ENCODE peak calls at places on chromosome 21, in five cellular contexts. One of them, this sample, is unnamed.

GRCh38 chr21:42745511-42746239 is 92.3 kb downstream of the PDE9A start:
- DNase-seq in aorta: peak
- DNase-seq in left ventricle myocardium inferior: no peak
- DNase-seq in CD4-positive, alpha-beta memory T cell: no peak
- DNase-seq in psoas muscle: no peak
- DNase-seq in this sample: peak

GRCh38 chr21:41597811-41598231 is 89.9 kb upstream of the TMPRSS2 start:
- DNase-seq in aorta: no peak
- DNase-seq in psoas muscle: no peak
- DNase-seq in CD4-positive, alpha-beta memory T cell: no peak
- DNase-seq in left ventricle myocardium inferior: no peak
- DNase-seq in this sample: no peak

GRCh38 chr21:22356663-22357062 is 1358.5 kb downstream of the NCAM2 start:
- DNase-seq in left ventricle myocardium inferior: no peak
- DNase-seq in psoas muscle: no peak
- DNase-seq in CD4-positive, alpha-beta memory T cell: no peak
- DNase-seq in aorta: no peak
- DNase-seq in this sample: no peak

GRCh38 chr21:42571391-42572150 is 57.9 kb downstream of the SLC37A1 start:
- DNase-seq in psoas muscle: peak
- DNase-seq in aorta: peak
- DNase-seq in CD4-positive, alpha-beta memory T cell: no peak
- DNase-seq in left ventricle myocardium inferior: no peak
- DNase-seq in this sample: peak

GRCh38 chr21:25273945-25274344 is 333.3 kb downstream of the MRPL39 start:
- DNase-seq in psoas muscle: no peak
- DNase-seq in CD4-positive, alpha-beta memory T cell: no peak
- DNase-seq in left ventricle myocardium inferior: no peak
- DNase-seq in aorta: no peak
- DNase-seq in this sample: no peak

GRCh38 chr21:15053531-15053930 is 11.3 kb downstream of the NRIP1 start:
- DNase-seq in left ventricle myocardium inferior: no peak
- DNase-seq in aorta: no peak
- DNase-seq in CD4-positive, alpha-beta memory T cell: no peak
- DNase-seq in psoas muscle: no peak
- DNase-seq in this sample: no peak

GRCh38 chr21:36696640-36697472 is 2.1 kb upstream of the SIM2 start:
- DNase-seq in psoas muscle: no peak
- DNase-seq in aorta: peak
- DNase-seq in left ventricle myocardium inferior: no peak
- DNase-seq in CD4-positive, alpha-beta memory T cell: no peak
- DNase-seq in this sample: peak

GRCh38 chr21:42056996-42057689 is 14.0 kb upstream of the UMODL1 start:
- DNase-seq in CD4-positive, alpha-beta memory T cell: no peak
- DNase-seq in aorta: peak
- DNase-seq in psoas muscle: no peak
- DNase-seq in left ventricle myocardium inferior: no peak
- DNase-seq in this sample: peak

GRCh38 chr21:14403681-14404318 is 20.9 kb upstream of the HSPA13 start:
- DNase-seq in psoas muscle: no peak
- DNase-seq in left ventricle myocardium inferior: no peak
- DNase-seq in CD4-positive, alpha-beta memory T cell: peak
- DNase-seq in aorta: no peak
- DNase-seq in this sample: no peak

GRCh38 chr21:19557488-19557887 is 1153.9 kb upstream of the TMPRSS15 start:
- DNase-seq in aorta: no peak
- DNase-seq in psoas muscle: no peak
- DNase-seq in left ventricle myocardium inferior: no peak
- DNase-seq in CD4-positive, alpha-beta memory T cell: no peak
- DNase-seq in this sample: no peak

GRCh38 chr21:46667191-46667734 is 31.8 kb downstream of the PRMT2 start:
- DNase-seq in CD4-positive, alpha-beta memory T cell: no peak
- DNase-seq in aorta: no peak
- DNase-seq in left ventricle myocardium inferior: no peak
- DNase-seq in psoas muscle: peak
- DNase-seq in this sample: no peak

GRCh38 chr21:41472769-41473548 is 35.0 kb downstream of the TMPRSS2 start:
- DNase-seq in CD4-positive, alpha-beta memory T cell: no peak
- DNase-seq in left ventricle myocardium inferior: no peak
- DNase-seq in aorta: no peak
- DNase-seq in psoas muscle: no peak
- DNase-seq in this sample: no peak

GRCh38 chr21:18368193-18368592 is 35.4 kb downstream of the TMPRSS15 start:
- DNase-seq in psoas muscle: no peak
- DNase-seq in left ventricle myocardium inferior: no peak
- DNase-seq in aorta: no peak
- DNase-seq in CD4-positive, alpha-beta memory T cell: no peak
- DNase-seq in this sample: no peak

GRCh38 chr21:42113926-42114409 is 42.9 kb downstream of the UMODL1 start:
- DNase-seq in CD4-positive, alpha-beta memory T cell: no peak
- DNase-seq in left ventricle myocardium inferior: no peak
- DNase-seq in psoas muscle: peak
- DNase-seq in aorta: peak
- DNase-seq in this sample: no peak

GRCh38 chr21:41636636-41637625 is 129.0 kb upstream of the TMPRSS2 start:
- DNase-seq in aorta: no peak
- DNase-seq in left ventricle myocardium inferior: no peak
- DNase-seq in psoas muscle: no peak
- DNase-seq in CD4-positive, alpha-beta memory T cell: no peak
- DNase-seq in this sample: peak

GRCh38 chr21:7951854-7952519 is 2569.4 kb upstream of the TPTE start:
- DNase-seq in aorta: no peak
- DNase-seq in left ventricle myocardium inferior: no peak
- DNase-seq in psoas muscle: no peak
- DNase-seq in CD4-positive, alpha-beta memory T cell: no peak
- DNase-seq in this sample: no peak

GRCh38 chr21:42395910-42396625 is at the start of gene TMPRSS3:
- DNase-seq in CD4-positive, alpha-beta memory T cell: no peak
- DNase-seq in aorta: no peak
- DNase-seq in psoas muscle: no peak
- DNase-seq in left ventricle myocardium inferior: no peak
- DNase-seq in this sample: no peak

GRCh38 chr21:42574234-42575027 is 60.8 kb downstream of the SLC37A1 start:
- DNase-seq in psoas muscle: no peak
- DNase-seq in left ventricle myocardium inferior: no peak
- DNase-seq in CD4-positive, alpha-beta memory T cell: no peak
- DNase-seq in aorta: peak
- DNase-seq in this sample: peak

GRCh38 chr21:42669069-42669468 is 15.6 kb downstream of the PDE9A start:
- DNase-seq in CD4-positive, alpha-beta memory T cell: no peak
- DNase-seq in left ventricle myocardium inferior: peak
- DNase-seq in psoas muscle: no peak
- DNase-seq in aorta: no peak
- DNase-seq in this sample: no peak

GRCh38 chr21:25039461-25040380 is 567.6 kb downstream of the MRPL39 start:
- DNase-seq in psoas muscle: no peak
- DNase-seq in left ventricle myocardium inferior: no peak
- DNase-seq in CD4-positive, alpha-beta memory T cell: no peak
- DNase-seq in aorta: no peak
- DNase-seq in this sample: no peak

GRCh38 chr21:37605006-37605405 is 238.4 kb downstream of the DYRK1A start:
- DNase-seq in CD4-positive, alpha-beta memory T cell: no peak
- DNase-seq in left ventricle myocardium inferior: no peak
- DNase-seq in psoas muscle: no peak
- DNase-seq in aorta: no peak
- DNase-seq in this sample: no peak

GRCh38 chr21:29230541-29231275 is 68.0 kb upstream of the BACH1 start:
- DNase-seq in psoas muscle: no peak
- DNase-seq in left ventricle myocardium inferior: no peak
- DNase-seq in CD4-positive, alpha-beta memory T cell: no peak
- DNase-seq in aorta: no peak
- DNase-seq in this sample: no peak

GRCh38 chr21:15164678-15165303 is 100.0 kb upstream of the NRIP1 start:
- DNase-seq in aorta: no peak
- DNase-seq in psoas muscle: no peak
- DNase-seq in left ventricle myocardium inferior: no peak
- DNase-seq in CD4-positive, alpha-beta memory T cell: no peak
- DNase-seq in this sample: no peak

GRCh38 chr21:18142639-18143038 is 102.0 kb upstream of the CHODL start:
- DNase-seq in aorta: no peak
- DNase-seq in CD4-positive, alpha-beta memory T cell: no peak
- DNase-seq in psoas muscle: no peak
- DNase-seq in left ventricle myocardium inferior: no peak
- DNase-seq in this sample: no peak

GRCh38 chr21:42302292-42302650 is 12.9 kb downstream of the TFF3 start:
- DNase-seq in left ventricle myocardium inferior: no peak
- DNase-seq in CD4-positive, alpha-beta memory T cell: no peak
- DNase-seq in aorta: no peak
- DNase-seq in psoas muscle: no peak
- DNase-seq in this sample: no peak

GRCh38 chr21:19123053-19123452 is 719.5 kb upstream of the TMPRSS15 start:
- DNase-seq in aorta: no peak
- DNase-seq in psoas muscle: no peak
- DNase-seq in CD4-positive, alpha-beta memory T cell: no peak
- DNase-seq in left ventricle myocardium inferior: no peak
- DNase-seq in this sample: no peak

GRCh38 chr21:41071410-41071809 is 96.5 kb upstream of the BACE2 start:
- DNase-seq in left ventricle myocardium inferior: no peak
- DNase-seq in psoas muscle: no peak
- DNase-seq in CD4-positive, alpha-beta memory T cell: no peak
- DNase-seq in aorta: no peak
- DNase-seq in this sample: no peak

GRCh38 chr21:36400719-36401118 is 15.5 kb downstream of the CHAF1B start:
- DNase-seq in CD4-positive, alpha-beta memory T cell: no peak
- DNase-seq in psoas muscle: no peak
- DNase-seq in aorta: no peak
- DNase-seq in left ventricle myocardium inferior: no peak
- DNase-seq in this sample: peak

GRCh38 chr21:15210235-15210678 is 145.5 kb upstream of the NRIP1 start:
- DNase-seq in aorta: peak
- DNase-seq in psoas muscle: peak
- DNase-seq in CD4-positive, alpha-beta memory T cell: no peak
- DNase-seq in left ventricle myocardium inferior: peak
- DNase-seq in this sample: peak

GRCh38 chr21:41508415-41509205 is 652 bp upstream of the TMPRSS2 start:
- DNase-seq in psoas muscle: no peak
- DNase-seq in aorta: no peak
- DNase-seq in CD4-positive, alpha-beta memory T cell: no peak
- DNase-seq in left ventricle myocardium inferior: no peak
- DNase-seq in this sample: no peak

GRCh38 chr21:42523211-42523610 is 9.6 kb downstream of the SLC37A1 start:
- DNase-seq in CD4-positive, alpha-beta memory T cell: no peak
- DNase-seq in aorta: no peak
- DNase-seq in left ventricle myocardium inferior: no peak
- DNase-seq in psoas muscle: no peak
- DNase-seq in this sample: no peak

GRCh38 chr21:39979321-39979720 is 112.1 kb downstream of the PCP4 start:
- DNase-seq in aorta: no peak
- DNase-seq in CD4-positive, alpha-beta memory T cell: no peak
- DNase-seq in psoas muscle: no peak
- DNase-seq in left ventricle myocardium inferior: no peak
- DNase-seq in this sample: no peak

GRCh38 chr21:28884481-28884880 is 108.2 kb downstream of the LTN1 start:
- DNase-seq in psoas muscle: no peak
- DNase-seq in aorta: no peak
- DNase-seq in CD4-positive, alpha-beta memory T cell: no peak
- DNase-seq in left ventricle myocardium inferior: no peak
- DNase-seq in this sample: no peak

GRCh38 chr21:33478858-33479678 is 706 bp downstream of the TMEM50B start:
- DNase-seq in CD4-positive, alpha-beta memory T cell: peak
- DNase-seq in aorta: peak
- DNase-seq in psoas muscle: peak
- DNase-seq in left ventricle myocardium inferior: no peak
- DNase-seq in this sample: peak
- H3K27ac ChIP-seq in CD4-positive, alpha-beta memory T cell: peak
- H3K27ac ChIP-seq in aorta: peak
- H3K27ac ChIP-seq in psoas muscle: peak
- H3K27ac ChIP-seq in left ventricle myocardium inferior: peak
- H3K27ac ChIP-seq in this sample: peak

GRCh38 chr21:45319461-45320211 is 31.9 kb upstream of the POFUT2 start:
- DNase-seq in left ventricle myocardium inferior: peak
- DNase-seq in psoas muscle: peak
- DNase-seq in aorta: peak
- DNase-seq in CD4-positive, alpha-beta memory T cell: no peak
- DNase-seq in this sample: peak
- H3K27ac ChIP-seq in left ventricle myocardium inferior: peak
- H3K27ac ChIP-seq in psoas muscle: peak
- H3K27ac ChIP-seq in aorta: peak
- H3K27ac ChIP-seq in CD4-positive, alpha-beta memory T cell: no peak
- H3K27ac ChIP-seq in this sample: peak

DNA sequence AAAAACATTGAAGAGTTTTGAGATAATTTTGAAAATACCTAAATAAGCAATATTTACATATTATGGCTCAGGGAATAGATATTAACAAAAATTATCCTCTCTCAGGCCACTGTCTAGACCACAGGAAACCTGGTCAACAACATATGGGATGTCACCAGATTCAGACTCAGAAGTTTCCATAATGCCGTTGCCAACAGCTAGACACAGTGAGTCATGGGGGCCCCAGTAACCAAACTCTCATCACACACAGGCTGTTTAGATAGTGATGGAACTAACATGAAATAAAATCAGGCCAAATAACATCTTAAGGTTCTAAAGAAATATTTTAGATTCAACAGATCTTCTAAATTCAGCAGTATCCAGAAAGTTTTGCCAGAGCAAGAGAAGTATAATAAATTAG is 681.7 kb upstream of the ADAMTS5 start:
- DNase-seq in psoas muscle: no peak
- DNase-seq in CD4-positive, alpha-beta memory T cell: no peak
- DNase-seq in aorta: no peak
- DNase-seq in left ventricle myocardium inferior: no peak
- DNase-seq in this sample: no peak
- H3K27ac ChIP-seq in psoas muscle: no peak
- H3K27ac ChIP-seq in CD4-positive, alpha-beta memory T cell: no peak
- H3K27ac ChIP-seq in aorta: no peak
- H3K27ac ChIP-seq in left ventricle myocardium inferior: no peak
- H3K27ac ChIP-seq in this sample: no peak

GRCh38 chr21:27425574-27425973 is 458.7 kb upstream of the ADAMTS5 start:
- DNase-seq in left ventricle myocardium inferior: no peak
- DNase-seq in aorta: no peak
- DNase-seq in psoas muscle: no peak
- DNase-seq in CD4-positive, alpha-beta memory T cell: no peak
- DNase-seq in this sample: no peak
- H3K27ac ChIP-seq in left ventricle myocardium inferior: peak
- H3K27ac ChIP-seq in aorta: peak
- H3K27ac ChIP-seq in psoas muscle: no peak
- H3K27ac ChIP-seq in CD4-positive, alpha-beta memory T cell: no peak
- H3K27ac ChIP-seq in this sample: peak

This sample was measured in tibial artery.